ENCODE peak calls at places on chromosomes 6 and 20, in ten cellular contexts. C is activated CD4-positive, CD25-positive, alpha-beta regulatory T cell treated with anti-CD3 and anti-CD28 coated beads, Interleukin-2, amount 50 U/mL, for 24 hours; U is lung; T is CD4-positive, alpha-beta T cell; W is activated T-helper 17 cell treated with anti-CD3 and anti-CD28 coated beads, Interleukin-2, amount 50 U/mL, for 72 hours; Q is right cardiac atrium; A is heart left ventricle; J is activated CD8-positive, alpha-beta T cell treated with anti-CD3 and anti-CD28 coated beads, Interleukin-2, amount 10 ng/mL, durations not matched to agents 7 days and 5 days; Y is Right ventricle myocardium inferior; X is A549. L is an unnamed sample.

GRCh38 chr6:111474771-111475170 is 8.2 kb downstream of the REV3L start:
- ATAC-seq in X (no peak), Q (no peak), U (no peak), T (no peak), J (no peak), C (no peak), Y (no peak), W (no peak), A (no peak), L (no peak)

GRCh38 chr6:105873799-105874198 is 212.3 kb upstream of the PRDM1 start:
- ATAC-seq in X (no peak), A (no peak), W (peak), U (no peak), J (no peak), T (no peak), Q (no peak), C (peak), Y (no peak), L (peak)

GRCh38 chr6:80003841-80004198 is 629 bp upstream of the TTK start:
- ATAC-seq in A (peak), T (no peak), C (peak), Y (no peak), W (no peak), J (peak), Q (peak), X (peak), U (peak), L (peak)

GRCh38 chr6:52929321-52930164 is 20.0 kb upstream of the GSTA3 start:
- ATAC-seq in W (peak), J (no peak), U (peak), C (no peak), X (peak), Q (no peak), T (no peak), Y (no peak), A (no peak), L (no peak)

GRCh38 chr6:143964667-143965066 is 43.4 kb downstream of the PLAGL1 start:
- ATAC-seq in J (no peak), W (no peak), Q (no peak), C (no peak), T (no peak), U (no peak), A (no peak), X (no peak), Y (no peak), L (no peak)

GRCh38 chr20:50387218-50387995 is 122.8 kb upstream of the PTPN1 start:
- ATAC-seq in T (no peak), X (no peak), W (no peak), Y (no peak), C (no peak), Q (no peak), J (no peak), U (no peak), A (no peak), L (no peak)

GRCh38 chr20:45959956-45960630 is 11.9 kb downstream of the ZNF335 start:
- ATAC-seq in W (no peak), A (no peak), T (no peak), J (no peak), Y (no peak), Q (no peak), X (no peak), U (no peak), C (no peak), L (peak)

GRCh38 chr20:50129662-50130345 is 16.9 kb upstream of the UBE2V1 start:
- ATAC-seq in U (no peak), Y (no peak), C (no peak), A (no peak), Q (no peak), T (no peak), W (peak), J (peak), X (peak), L (no peak)

GRCh38 chr20:57223648-57224489 is 42.6 kb downstream of the BMP7 start:
- ATAC-seq in Q (peak), T (no peak), W (no peak), Y (peak), U (no peak), A (no peak), X (no peak), J (no peak), C (no peak), L (no peak)

GRCh38 chr20:36726168-36726567 is 19.7 kb downstream of the NDRG3 start:
- ATAC-seq in Y (peak), C (no peak), Q (peak), W (no peak), A (no peak), J (no peak), T (no peak), U (no peak), X (no peak), L (no peak)

GRCh38 chr6:18019539-18020534 is 32.4 kb upstream of the KIF13A start:
- ATAC-seq in Q (peak), U (peak), A (no peak), Y (peak), J (no peak), C (no peak), W (no peak), T (no peak), X (no peak), L (peak)

GRCh38 chr6:72636786-72637185 is 14.9 kb downstream of the KCNQ5 start:
- ATAC-seq in A (no peak), W (no peak), J (no peak), X (no peak), T (no peak), Y (no peak), Q (no peak), U (no peak), C (no peak), L (no peak)

GRCh38 chr20:23198815-23199214 is 112.7 kb upstream of the CD93 start:
- ATAC-seq in W (no peak), X (no peak), T (no peak), Q (no peak), Y (no peak), A (no peak), C (no peak), U (no peak), J (no peak), L (no peak)

GRCh38 chr6:56744528-56744927 is 101.8 kb upstream of the DST start:
- ATAC-seq in Y (peak), Q (no peak), J (no peak), A (peak), T (no peak), X (no peak), U (no peak), W (peak), C (no peak), L (no peak)

GRCh38 chr6:36771145-36771544 is 68.1 kb downstream of the CPNE5 start:
- ATAC-seq in A (no peak), T (no peak), X (no peak), Q (no peak), U (no peak), J (no peak), W (no peak), C (no peak), Y (no peak), L (no peak)

GRCh38 chr20:62134735-62135231 is 8.4 kb downstream of the PSMA7 start:
- ATAC-seq in W (no peak), J (no peak), X (no peak), U (peak), A (no peak), Y (no peak), Q (peak), T (no peak), C (no peak), L (no peak)

GRCh38 chr6:55016261-55016660 is 158.1 kb upstream of the HCRTR2 start:
- ATAC-seq in Q (peak), Y (peak), W (no peak), X (no peak), T (no peak), A (peak), J (no peak), C (no peak), U (no peak), L (no peak)

GRCh38 chr6:161984707-161985106 is 710.8 kb upstream of the AGPAT4 start:
- ATAC-seq in Q (no peak), Y (no peak), U (no peak), C (no peak), J (no peak), T (no peak), X (peak), A (no peak), W (no peak), L (no peak)

GRCh38 chr6:155330133-155330734 is 15.9 kb upstream of the TFB1M start:
- ATAC-seq in W (no peak), X (no peak), Y (no peak), U (no peak), J (no peak), C (no peak), Q (no peak), A (no peak), T (no peak), L (no peak)

GRCh38 chr6:15879372-15880261 is 216.8 kb upstream of the DTNBP1 start:
- ATAC-seq in U (peak), W (peak), C (peak), A (peak), Q (peak), Y (peak), X (no peak), T (peak), J (no peak), L (peak)

GRCh38 chr20:50266293-50267040 is 75.8 kb downstream of the CEBPB start:
- ATAC-seq in C (no peak), T (no peak), U (no peak), X (no peak), Q (peak), W (no peak), Y (no peak), A (peak), J (no peak), L (no peak)

GRCh38 chr6:127328043-127328442 is 15.4 kb downstream of the ECHDC1 start:
- ATAC-seq in Y (no peak), X (no peak), C (peak), Q (no peak), J (no peak), U (no peak), T (no peak), W (no peak), A (no peak), L (no peak)

GRCh38 chr20:56400001-56400640 is 7.7 kb downstream of the CSTF1 start:
- ATAC-seq in U (no peak), Q (no peak), C (no peak), Y (no peak), W (peak), X (peak), T (peak), J (peak), A (no peak), L (no peak)

GRCh38 chr20:49747707-49748524 is 34.2 kb upstream of the B4GALT5 start:
- ATAC-seq in Q (peak), U (peak), Y (peak), A (peak), J (no peak), C (no peak), X (peak), T (no peak), W (no peak), L (no peak)

GRCh38 chr6:55528624-55529023 is 50.4 kb downstream of the HMGCLL1 start:
- ATAC-seq in A (no peak), Y (no peak), T (no peak), J (no peak), U (no peak), C (no peak), X (peak), Q (no peak), W (no peak), L (no peak)

GRCh38 chr6:158854214-158855101 is 35.3 kb upstream of the EZR start:
- ATAC-seq in J (peak), U (no peak), A (no peak), X (no peak), T (peak), Q (no peak), W (no peak), Y (no peak), C (no peak), L (no peak)

GRCh38 chr20:50130995-50131394 is 18.0 kb upstream of the UBE2V1 start:
- ATAC-seq in Y (peak), X (no peak), A (peak), T (no peak), J (no peak), U (no peak), C (no peak), Q (peak), W (no peak), L (no peak)

GRCh38 chr6:20377623-20378265 is 23.9 kb upstream of the E2F3 start:
- ATAC-seq in C (peak), Q (no peak), J (no peak), A (no peak), T (no peak), X (no peak), W (no peak), U (no peak), Y (no peak), L (no peak)

GRCh38 chr20:38460040-38460623 is 12.5 kb upstream of the RALGAPB start:
- ATAC-seq in T (no peak), Y (peak), C (no peak), U (peak), J (no peak), X (peak), Q (peak), A (peak), W (no peak), L (no peak)

GRCh38 chr6:156423075-156423474 is 354.1 kb upstream of the ARID1B start:
- ATAC-seq in J (peak), A (no peak), C (no peak), X (no peak), Q (no peak), U (no peak), T (peak), W (peak), Y (no peak), L (no peak)

GRCh38 chr6:136669299-136669699 is 119.1 kb upstream of the MAP7 start:
- ATAC-seq in T (no peak), J (no peak), W (no peak), X (no peak), Y (no peak), C (no peak), Q (no peak), U (peak), A (no peak), L (no peak)

GRCh38 chr6:56914791-56915658 is 39.9 kb upstream of the BEND6 start:
- ATAC-seq in C (no peak), Y (peak), W (no peak), A (peak), X (no peak), U (no peak), J (no peak), Q (peak), T (no peak), L (no peak)

GRCh38 chr6:31541658-31542521 is at the start of gene DDX39B:
- ATAC-seq in X (peak), Q (peak), U (peak), J (peak), C (peak), T (peak), A (peak), Y (peak), W (peak), L (peak)

GRCh38 chr6:85660181-85660611 is 17.5 kb upstream of the SYNCRIP start:
- ATAC-seq in W (peak), U (no peak), T (no peak), Y (no peak), C (no peak), X (peak), J (no peak), A (no peak), Q (no peak), L (no peak)